ENCODE peak calls at places on chromosomes 6 and 20, in five cellular contexts. N is iris pigment epithelial cell; C is stimulated activated naive CD8-positive, alpha-beta T cell treated with anti-CD3 and anti-CD28 coated beads, Interleukin-15, amount 100 ng/mL, for 72 hours; U is ELR; T is NCI-H2081. E is an unnamed sample.

GRCh38 chr20:10961651-10962288 is 288.0 kb upstream of the JAG1 start:
- DNase-seq in T (peak; percentile 27), C (no peak), N (no peak), U (no peak), E (no peak)

GRCh38 chr6:73079978-73080377 is 145.3 kb downstream of the KHDC1L start:
- DNase-seq in U (peak; percentile 74), C (no peak), N (peak; percentile 50), T (no peak), E (no peak)

GRCh38 chr6:138666636-138667035 is 106.9 kb upstream of the CCDC28A start:
- DNase-seq in T (no peak), U (no peak), C (no peak), N (peak; percentile 38), E (no peak)

GRCh38 chr6:40542175-40542764 is 44.9 kb downstream of the LRFN2 start:
- DNase-seq in T (no peak), C (no peak), U (no peak), N (no peak), E (no peak)

GRCh38 chr20:42549496-42549895 is 640.2 kb downstream of the PTPRT start:
- DNase-seq in N (no peak), C (no peak), U (no peak), T (no peak), E (no peak)

GRCh38 chr6:165008971-165009370 is 300.4 kb downstream of the C6orf118 start:
- DNase-seq in C (no peak), T (no peak), U (no peak), N (no peak), E (no peak)

GRCh38 chr6:12610862-12611261 is 105.7 kb upstream of the PHACTR1 start:
- DNase-seq in N (no peak), U (no peak), T (no peak), C (no peak), E (no peak)

GRCh38 chr20:18524646-18525045 is 16.9 kb downstream of the SEC23B start:
- DNase-seq in U (peak; percentile 93), T (no peak), N (peak; percentile 63), C (no peak), E (no peak)

GRCh38 chr6:53250761-53251672 is 97.7 kb downstream of the ELOVL5 start:
- DNase-seq in C (no peak), U (peak; percentile 53), N (peak; percentile 59), T (no peak), E (no peak)

GRCh38 chr6:137763436-137763835 is 103.6 kb upstream of the TNFAIP3 start:
- DNase-seq in N (no peak), U (no peak), T (no peak), C (no peak), E (no peak)

GRCh38 chr6:109105681-109106080 is 10.4 kb downstream of the CEP57L1 start:
- DNase-seq in T (no peak), C (no peak), U (no peak), N (no peak), E (no peak)

GRCh38 chr20:50695144-50695872 is 4.0 kb upstream of the RIPOR3 start:
- DNase-seq in T (no peak), U (peak; percentile 33), C (no peak), N (no peak), E (no peak)

GRCh38 chr6:29992792-29993191 is 50.5 kb downstream of the HLA-A start:
- DNase-seq in C (no peak), U (peak; percentile 90), N (peak; percentile 39), T (no peak), E (no peak)

GRCh38 chr6:42742116-42742894 is 3.6 kb downstream of the TBCC start:
- DNase-seq in C (no peak), U (peak; percentile 57), N (peak; percentile 54), T (peak; percentile 83), E (no peak)

GRCh38 chr6:17267586-17267985 is 13.6 kb upstream of the RBM24 start:
- DNase-seq in T (no peak), N (peak; percentile 4), U (peak; percentile 2), C (no peak), E (no peak)